ENCODE peak calls at places on chromosome 5, in nine cellular contexts. F is T-helper 2 cell; X is HTR-8/SVneo; G is NCI-H1694 treated with DMSO at 0.1 percent for 48 hours; S is HT1080; Q is pancreas; J is H7; U is stimulated activated CD8-positive, alpha-beta memory T cell treated with anti-CD3 and anti-CD28 coated beads, Interleukin-7, amount 100 ng/mL, for 24 hours; P is NCI-H1092. T is an unnamed sample.

GRCh38 chr5:32233696-32234447 is 59.8 kb upstream of the GOLPH3 start:
- DNase-seq in G (no peak), J (no peak), U (no peak), F (no peak), S (peak; percentile 17), X (no peak), P (no peak), Q (peak; percentile 77), T (peak; percentile 79)

GRCh38 chr5:31972558-31972957 is 201.6 kb downstream of the GOLPH3 start:
- DNase-seq in G (no peak), S (no peak), P (no peak), F (no peak), Q (no peak), X (no peak), J (no peak), U (no peak), T (no peak)

GRCh38 chr5:156000115-156000514 is 326.8 kb upstream of the SGCD start:
- DNase-seq in F (no peak), G (no peak), P (no peak), Q (no peak), U (no peak), X (no peak), J (no peak), S (no peak), T (no peak)

GRCh38 chr5:160233215-160233614 is 3.9 kb downstream of the FABP6 start:
- DNase-seq in G (no peak), J (no peak), P (no peak), F (no peak), S (no peak), Q (no peak), X (no peak), U (no peak), T (no peak)

GRCh38 chr5:11496127-11496719 is 408.0 kb downstream of the CTNND2 start:
- DNase-seq in F (no peak), P (no peak), Q (no peak), U (no peak), J (no peak), X (no peak), G (no peak), S (no peak), T (no peak)

GRCh38 chr5:42515504-42515903 is 92.3 kb downstream of the GHR start:
- DNase-seq in S (no peak), G (no peak), X (no peak), U (no peak), F (no peak), P (no peak), J (no peak), Q (no peak), T (no peak)

GRCh38 chr5:33148076-33148501 is 292.7 kb upstream of the TARS1 start:
- DNase-seq in Q (no peak), S (peak; percentile 80), P (no peak), J (no peak), F (no peak), X (peak; percentile 80), G (no peak), U (no peak), T (no peak)

GRCh38 chr5:179836225-179837019 is 15.7 kb downstream of the SQSTM1 start:
- DNase-seq in X (no peak), Q (no peak), F (no peak), G (no peak), U (no peak), S (no peak), P (no peak), J (peak; percentile 57), T (no peak)

GRCh38 chr5:159010611-159011497 is 88.9 kb downstream of the EBF1 start:
- DNase-seq in F (no peak), P (no peak), Q (no peak), J (no peak), X (no peak), S (no peak), U (no peak), G (no peak), T (no peak)

GRCh38 chr5:14186132-14186830 is 43.1 kb downstream of the TRIO start:
- DNase-seq in X (no peak), Q (no peak), U (no peak), S (peak; percentile 88), F (no peak), P (no peak), J (no peak), G (no peak), T (no peak)

GRCh38 chr5:133996683-133997252 is 8.0 kb downstream of the VDAC1 start:
- DNase-seq in P (no peak), J (peak; percentile 76), U (no peak), Q (no peak), S (no peak), X (no peak), G (no peak), F (no peak), T (no peak)

GRCh38 chr5:178310130-178310865 is 77.7 kb upstream of the PHYKPL start:
- DNase-seq in J (no peak), U (no peak), P (no peak), G (no peak), X (no peak), Q (no peak), F (no peak), S (no peak), T (no peak)

GRCh38 chr5:31531543-31531887 is 378 bp downstream of the DROSHA start:
- DNase-seq in S (no peak), G (peak; percentile 19), X (peak; percentile 20), Q (peak; percentile 27), U (no peak), P (no peak), F (no peak), J (no peak), T (peak; percentile 12)

GRCh38 chr5:43193171-43193951 is 1.3 kb downstream of the NIM1K start:
- DNase-seq in F (no peak), G (peak; percentile 47), S (peak; percentile 86), Q (no peak), P (no peak), X (peak; percentile 95), U (no peak), J (peak; percentile 61), T (no peak)

GRCh38 chr5:61275841-61276240 is 56.2 kb upstream of the ZSWIM6 start:
- DNase-seq in F (no peak), Q (peak; percentile 52), X (peak; percentile 15), J (no peak), P (no peak), S (peak; percentile 88), U (no peak), G (no peak), T (no peak)

GRCh38 chr5:35803221-35803651 is 53.5 kb upstream of the IL7R start:
- DNase-seq in P (peak; percentile 84), F (no peak), U (no peak), X (peak; percentile 44), Q (no peak), J (peak; percentile 37), G (peak; percentile 75), S (peak; percentile 70), T (no peak)

GRCh38 chr5:1156033-1156753 is 44.3 kb upstream of the SLC12A7 start:
- DNase-seq in U (no peak), J (no peak), Q (no peak), X (no peak), S (no peak), P (no peak), G (no peak), F (no peak), T (no peak)

GRCh38 chr5:98810206-98810605 is 36.7 kb downstream of the RGMB start:
- DNase-seq in J (no peak), F (no peak), S (no peak), X (no peak), U (no peak), P (no peak), Q (no peak), G (no peak), T (no peak)

GRCh38 chr5:4022056-4022670 is 426.5 kb downstream of the IRX1 start:
- DNase-seq in Q (no peak), F (no peak), U (no peak), X (no peak), J (no peak), S (no peak), G (no peak), P (no peak), T (no peak)

GRCh38 chr5:136047858-136048257 is 19.1 kb downstream of the TGFBI start:
- DNase-seq in G (no peak), X (no peak), P (no peak), S (no peak), Q (peak; percentile 26), J (no peak), F (no peak), U (no peak), T (no peak)

GRCh38 chr5:160769264-160769663 is 82.7 kb downstream of the ATP10B start:
- DNase-seq in Q (no peak), G (peak; percentile 46), J (no peak), F (no peak), X (no peak), P (peak; percentile 60), U (no peak), S (no peak), T (no peak)

GRCh38 chr5:140358738-140359310 is 1.2 kb upstream of the SLC4A9 start:
- DNase-seq in F (no peak), X (peak; percentile 53), G (peak; percentile 22), P (no peak), Q (no peak), S (no peak), J (peak; percentile 79), U (no peak), T (no peak)

GRCh38 chr5:72252574-72253155 is 67.4 kb downstream of the MRPS27 start:
- DNase-seq in X (peak; percentile 18), S (peak; percentile 52), G (no peak), J (no peak), Q (no peak), P (no peak), U (no peak), F (no peak), T (no peak)

GRCh38 chr5:149297340-149298023 is 25.8 kb downstream of the AFAP1L1 start:
- DNase-seq in U (no peak), S (no peak), F (no peak), P (no peak), X (no peak), Q (no peak), G (no peak), J (no peak), T (no peak)

GRCh38 chr5:135450957-135451356 is 1.2 kb downstream of the TIFAB start:
- DNase-seq in J (no peak), F (no peak), X (no peak), S (no peak), P (no peak), U (no peak), G (no peak), Q (no peak), T (no peak)

GRCh38 chr5:154141686-154142300 is 48.7 kb upstream of the GALNT10 start:
- DNase-seq in J (no peak), U (no peak), Q (no peak), P (no peak), F (no peak), X (no peak), G (no peak), S (no peak), T (no peak)

GRCh38 chr5:73160239-73160671 is 12.7 kb upstream of the TMEM174 start:
- DNase-seq in G (no peak), Q (no peak), X (no peak), F (no peak), P (no peak), J (no peak), U (peak; percentile 27), S (peak; percentile 20), T (no peak)

GRCh38 chr5:135233477-135233876 is 165.6 kb downstream of the MACROH2A1 start:
- DNase-seq in U (no peak), J (no peak), Q (no peak), F (no peak), X (no peak), S (no peak), G (no peak), P (no peak), T (no peak)

GRCh38 chr5:95870105-95870672 is 47.7 kb upstream of the GLRX start:
- DNase-seq in X (no peak), J (no peak), U (peak; percentile 23), S (peak; percentile 88), G (no peak), Q (no peak), P (no peak), F (no peak), T (no peak)

GRCh38 chr5:141934099-141934844 is 10.6 kb downstream of the DELE1 start:
- DNase-seq in Q (no peak), U (no peak), X (no peak), F (no peak), G (no peak), P (peak; percentile 40), S (no peak), J (no peak), T (no peak)

GRCh38 chr5:115977096-115977495 is 14.8 kb downstream of the LVRN start:
- DNase-seq in F (no peak), G (no peak), X (no peak), P (no peak), U (no peak), Q (no peak), S (no peak), J (no peak), T (no peak)

T was measured in prostate gland.